ENCODE peak calls at places on chromosomes 5 and 9, in seven cellular contexts. T, D, W, P, A, M and R are unnamed samples.

GRCh38 chr9:124469011-124469832 is 19.0 kb downstream of the ADGRD2 start:
- DNase-seq in T (peak), D (no peak), W (no peak), P (no peak), A (no peak), M (no peak), R (no peak)

GRCh38 chr5:11962122-11962521 is 57.9 kb upstream of the CTNND2 start:
- DNase-seq in T (no peak), D (no peak), W (no peak), P (no peak), A (no peak), M (no peak), R (no peak)

GRCh38 chr9:8660383-8660782 is 860.8 kb upstream of the DMAC1 start:
- DNase-seq in T (no peak), D (peak), W (peak), P (no peak), A (no peak), M (peak), R (peak)

GRCh38 chr9:119289740-119290139 is 79.5 kb downstream of the BRINP1 start:
- DNase-seq in T (peak), D (peak), W (peak), P (peak), A (no peak), M (peak), R (peak)

GRCh38 chr5:80863708-80864107 is 96.5 kb upstream of the RASGRF2 start:
- DNase-seq in T (no peak), D (no peak), W (no peak), P (no peak), A (no peak), M (no peak), R (no peak)

GRCh38 chr5:51373880-51374523 is 9.2 kb upstream of the ISL1 start:
- DNase-seq in T (no peak), D (peak), W (no peak), P (no peak), A (no peak), M (no peak), R (no peak)

GRCh38 chr5:21031001-21031400 is 1043.0 kb upstream of the CDH18 start:
- DNase-seq in T (no peak), D (no peak), W (no peak), P (no peak), A (no peak), M (no peak), R (no peak)

GRCh38 chr5:1793301-1793740 is 6.3 kb downstream of the MRPL36 start:
- DNase-seq in T (no peak), D (no peak), W (no peak), P (peak), A (no peak), M (no peak), R (peak)

GRCh38 chr5:172837640-172838039 is 3.6 kb downstream of the ERGIC1 start:
- DNase-seq in T (no peak), D (no peak), W (peak), P (no peak), A (no peak), M (no peak), R (no peak)

GRCh38 chr5:169094586-169095409 is 206.1 kb downstream of the SLIT3 start:
- DNase-seq in T (no peak), D (no peak), W (no peak), P (peak), A (no peak), M (no peak), R (peak)

GRCh38 chr5:69485471-69485870 is 7.1 kb upstream of the OCLN start:
- DNase-seq in T (no peak), D (no peak), W (no peak), P (no peak), A (no peak), M (no peak), R (no peak)

GRCh38 chr9:122213589-122214413 is 15.0 kb downstream of the LHX6 start:
- DNase-seq in T (peak), D (peak), W (no peak), P (peak), A (no peak), M (no peak), R (no peak)

DNA sequence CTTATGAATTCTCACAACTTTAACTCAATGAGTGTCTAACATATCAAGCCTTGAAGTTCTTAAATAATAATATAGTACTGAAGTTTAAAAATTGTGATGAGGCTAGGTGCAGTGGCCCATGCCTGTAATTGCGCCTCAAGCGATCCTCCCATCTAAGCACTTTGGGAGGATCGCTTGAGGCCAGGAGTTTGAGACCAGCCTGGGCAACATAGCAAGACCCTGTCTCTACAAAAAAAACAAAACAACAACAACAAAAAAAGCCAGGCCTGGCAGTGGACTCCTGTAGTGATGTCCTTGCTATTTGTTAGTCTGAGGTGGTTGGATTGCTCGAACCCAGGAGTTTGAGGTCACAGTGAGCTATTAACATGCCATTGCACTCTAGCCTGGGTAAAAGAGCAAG is 98.4 kb downstream of the ADGRV1 start:
- DNase-seq in T (no peak), D (no peak), W (no peak), P (no peak), A (no peak), M (no peak), R (no peak)
- H3K4me3 ChIP-seq in T (no peak), D (no peak), W (no peak), P (no peak), A (no peak), M (no peak), R (no peak)

DNA sequence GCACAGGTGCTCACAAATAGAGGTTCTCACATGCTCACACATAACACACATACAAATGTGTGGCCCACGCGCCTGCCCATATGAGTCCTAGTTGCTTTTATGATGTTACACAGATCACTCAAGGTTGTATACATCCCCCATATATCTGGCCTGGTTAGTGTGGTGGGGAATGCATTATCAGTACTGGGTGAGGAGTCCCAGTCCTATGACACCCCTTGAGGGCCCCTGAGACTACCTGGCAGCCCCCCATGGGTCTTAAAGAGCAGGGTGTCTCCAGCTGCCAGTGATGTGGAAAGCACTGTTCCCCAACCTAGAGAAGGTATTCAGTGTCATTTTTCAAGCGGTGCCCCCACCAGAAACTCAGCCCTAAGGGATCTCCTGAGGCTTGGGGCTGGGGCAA is 2.8 kb upstream of the HAND1 start:
- DNase-seq in T (no peak), D (no peak), W (no peak), P (no peak), A (no peak), M (no peak), R (no peak)
- H3K4me3 ChIP-seq in T (no peak), D (no peak), W (no peak), P (no peak), A (no peak), M (no peak), R (no peak)

DNA sequence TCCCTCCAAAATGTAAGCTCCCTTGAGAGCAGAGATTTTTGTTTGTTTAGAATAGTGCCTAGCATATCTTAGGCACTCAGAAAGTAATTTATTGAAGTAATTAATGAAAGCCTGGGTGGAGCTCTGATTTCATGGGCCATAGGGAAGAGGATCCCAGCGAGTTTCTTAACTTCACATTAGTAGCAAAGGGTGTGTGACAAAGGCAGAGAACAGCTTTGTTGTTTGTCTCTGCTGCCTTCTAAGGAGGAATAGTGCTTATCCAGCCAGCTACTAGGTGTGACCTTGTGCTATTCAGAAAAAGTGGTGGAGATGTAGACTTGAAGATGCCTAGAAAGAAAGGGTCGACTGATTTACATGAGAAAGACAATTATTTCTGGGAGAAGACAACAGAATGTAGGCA is 149.0 kb downstream of the CD180 start:
- DNase-seq in T (no peak), D (no peak), W (no peak), P (no peak), A (no peak), M (no peak), R (no peak)
- H3K4me3 ChIP-seq in T (no peak), D (no peak), W (no peak), P (no peak), A (no peak), M (no peak), R (no peak)

DNA sequence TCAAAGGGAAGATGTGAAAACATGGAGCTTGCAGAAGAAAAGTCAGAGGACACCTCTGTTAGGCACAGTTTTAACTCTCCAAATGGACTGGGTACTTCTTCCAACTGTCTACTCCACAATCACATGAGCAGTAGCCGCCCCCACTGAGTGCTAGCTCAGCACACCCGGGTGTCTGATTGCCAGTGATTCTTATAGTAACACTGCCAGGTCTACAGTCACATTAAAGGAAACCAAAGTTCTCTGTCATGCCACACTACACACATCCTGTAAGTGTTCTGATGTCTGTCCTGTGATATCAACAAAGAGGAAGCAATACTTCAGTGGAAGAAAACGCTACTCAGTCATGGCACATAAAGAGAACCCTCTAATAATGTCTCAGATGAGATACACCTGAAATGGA is at the start of gene HAVCR2:
- DNase-seq in T (no peak), D (no peak), W (peak), P (no peak), A (no peak), M (peak), R (no peak)
- H3K4me3 ChIP-seq in T (no peak), D (no peak), W (no peak), P (no peak), A (no peak), M (peak), R (no peak)

GRCh38 chr5:67528953-67529352 is 332.4 kb upstream of the CD180 start:
- DNase-seq in T (no peak), D (no peak), W (no peak), P (no peak), A (no peak), M (no peak), R (no peak)
- H3K4me3 ChIP-seq in T (no peak), D (no peak), W (no peak), P (no peak), A (no peak), M (no peak), R (no peak)